ENCODE peak calls at places on chromosomes 1 and 21, in nine cellular contexts. X, K, S, T, P, L, U, B and Z are unnamed samples.

GRCh38 chr1:6519935-6520621 is 28.6 kb upstream of the PLEKHG5 start:
- DNase-seq in P (peak; percentile 47), S (peak; percentile 74), T (no peak), K (no peak), B (peak; percentile 89), X (no peak), L (peak; percentile 51), U (no peak), Z (peak; percentile 91)

GRCh38 chr1:37922767-37923550 is 23.9 kb downstream of the INPP5B start:
- DNase-seq in T (no peak), L (no peak), X (no peak), B (no peak), S (no peak), U (no peak), K (no peak), P (no peak), Z (no peak)

GRCh38 chr1:60970081-60970509 is 112.3 kb upstream of the NFIA start:
- DNase-seq in U (no peak), K (peak; percentile 15), P (no peak), B (no peak), X (peak; percentile 17), L (peak; percentile 51), S (peak; percentile 61), T (no peak), Z (peak; percentile 68)

GRCh38 chr1:63205776-63206175 is 116.6 kb upstream of the FOXD3 start:
- DNase-seq in X (no peak), T (no peak), U (no peak), L (no peak), B (no peak), K (no peak), S (no peak), P (no peak), Z (no peak)

GRCh38 chr1:245180496-245180895 is 25.7 kb downstream of the KIF26B start:
- DNase-seq in K (no peak), L (peak; percentile 37), S (no peak), X (no peak), T (no peak), U (no peak), P (no peak), B (no peak), Z (no peak)

GRCh38 chr1:181396171-181396670 is 87.1 kb upstream of the CACNA1E start:
- DNase-seq in L (no peak), U (no peak), X (peak; percentile 9), B (no peak), K (no peak), P (no peak), T (no peak), S (no peak), Z (no peak)

GRCh38 chr1:171457412-171457811 is 27.9 kb upstream of the PRRC2C start:
- DNase-seq in U (no peak), P (no peak), K (no peak), X (no peak), L (no peak), B (no peak), T (no peak), S (peak; percentile 44), Z (peak; percentile 4)

GRCh38 chr1:51284487-51284954 is 45.8 kb downstream of the TTC39A start:
- DNase-seq in L (peak; percentile 29), U (no peak), X (peak; percentile 86), B (no peak), T (no peak), K (no peak), P (no peak), S (peak; percentile 51), Z (peak; percentile 40)

GRCh38 chr1:12580054-12580887 is 37.7 kb downstream of the DHRS3 start:
- DNase-seq in S (peak; percentile 64), T (no peak), K (no peak), L (no peak), B (no peak), P (no peak), X (no peak), U (no peak), Z (no peak)

GRCh38 chr1:46488343-46489168 is 1.1 kb upstream of the DMBX1 start:
- DNase-seq in K (no peak), U (no peak), L (no peak), S (no peak), T (no peak), B (no peak), X (no peak), P (no peak), Z (peak; percentile 76)

GRCh38 chr21:36965720-36966065 is 776 bp downstream of the HLCS start:
- DNase-seq in K (no peak), U (no peak), X (no peak), S (no peak), L (no peak), B (no peak), P (no peak), T (no peak), Z (no peak)

GRCh38 chr1:42128499-42128898 is 24.7 kb upstream of the GUCA2B start:
- DNase-seq in U (no peak), B (no peak), S (no peak), P (no peak), L (no peak), K (no peak), X (no peak), T (no peak), Z (no peak)

GRCh38 chr1:41795205-41795762 is 123.4 kb downstream of the HIVEP3 start:
- DNase-seq in P (no peak), L (no peak), T (no peak), K (no peak), B (no peak), U (no peak), S (peak; percentile 63), X (no peak), Z (no peak)

GRCh38 chr1:215082532-215083407 is at the start of gene KCNK2:
- DNase-seq in T (no peak), U (no peak), K (no peak), S (peak; percentile 22), P (no peak), B (peak; percentile 44), L (peak; percentile 51), X (no peak), Z (peak; percentile 70)

GRCh38 chr1:31614538-31615005 is 2.9 kb upstream of the HCRTR1 start:
- DNase-seq in S (no peak), U (no peak), X (no peak), T (no peak), P (no peak), L (no peak), B (no peak), K (no peak), Z (no peak)

GRCh38 chr1:31617917-31618746 is 643 bp downstream of the HCRTR1 start:
- DNase-seq in P (no peak), X (peak; percentile 18), B (peak; percentile 74), S (peak; percentile 56), K (no peak), T (no peak), L (peak; percentile 64), U (peak; percentile 51), Z (peak; percentile 90)

GRCh38 chr1:31617218-31617916 is at the start of gene HCRTR1:
- DNase-seq in P (no peak), T (no peak), S (no peak), U (no peak), B (no peak), L (no peak), K (no peak), X (no peak), Z (peak; percentile 50)

GRCh38 chr1:31615414-31615813 is 2.1 kb upstream of the HCRTR1 start:
- DNase-seq in B (no peak), K (no peak), T (no peak), X (no peak), P (no peak), U (no peak), S (no peak), L (no peak), Z (no peak)

GRCh38 chr1:31615939-31616338 is 1.6 kb upstream of the HCRTR1 start:
- DNase-seq in B (no peak), P (no peak), U (no peak), L (no peak), X (no peak), K (no peak), S (no peak), T (no peak), Z (no peak)
- H3K4me1 ChIP-seq in B (peaks cover 27% of the 10 kb centered on the region), P (peaks cover 5% of the 10 kb centered on the region), U (no peaks in the 10 kb centered on the region), L (peaks cover 9% of the 10 kb centered on the region), X (peaks cover 4% of the 10 kb centered on the region), K (peaks cover 3% of the 10 kb centered on the region), S (peaks cover 3% of the 10 kb centered on the region), T (no peaks in the 10 kb centered on the region), Z (peaks cover 8% of the 10 kb centered on the region)

DNA sequence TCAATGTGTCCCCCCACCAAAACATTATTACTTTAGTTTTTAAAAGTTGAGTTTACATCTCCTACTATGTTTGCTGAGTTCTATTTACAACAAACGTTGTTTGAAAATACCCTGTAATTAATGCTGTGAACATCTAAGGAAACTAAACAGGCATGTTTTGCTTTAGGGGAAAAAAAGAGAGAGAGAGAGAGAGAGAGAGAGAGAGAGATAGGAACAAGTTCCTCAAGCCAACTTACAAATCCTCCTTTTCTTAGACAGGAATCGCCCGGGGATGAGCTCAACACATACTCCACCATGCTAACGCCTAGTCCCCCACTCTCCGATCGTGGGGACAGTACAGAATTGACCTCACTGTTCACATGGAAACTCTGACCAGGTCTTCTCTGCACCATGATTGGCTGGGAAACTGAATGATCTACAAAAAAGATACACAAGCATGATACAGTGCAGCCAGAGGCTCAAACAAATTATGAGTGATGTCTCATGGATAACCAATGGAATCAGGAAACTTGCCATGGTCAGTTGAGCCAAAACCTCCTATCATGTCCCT is 59.8 kb downstream of the PUM1 start:
- DNase-seq in U (no peak), B (no peak), L (no peak), K (no peak), X (no peak), S (no peak), P (no peak), T (no peak), Z (no peak)
- H3K4me1 ChIP-seq in U (peaks cover 17% of the 10 kb centered on the region), B (no peaks in the 10 kb centered on the region), L (peaks cover 66% of the 10 kb centered on the region), K (peaks cover 11% of the 10 kb centered on the region), X (peaks cover 8% of the 10 kb centered on the region), S (peaks cover 44% of the 10 kb centered on the region), P (peaks cover 26% of the 10 kb centered on the region), T (peaks cover 28% of the 10 kb centered on the region), Z (no peaks in the 10 kb centered on the region)

DNA sequence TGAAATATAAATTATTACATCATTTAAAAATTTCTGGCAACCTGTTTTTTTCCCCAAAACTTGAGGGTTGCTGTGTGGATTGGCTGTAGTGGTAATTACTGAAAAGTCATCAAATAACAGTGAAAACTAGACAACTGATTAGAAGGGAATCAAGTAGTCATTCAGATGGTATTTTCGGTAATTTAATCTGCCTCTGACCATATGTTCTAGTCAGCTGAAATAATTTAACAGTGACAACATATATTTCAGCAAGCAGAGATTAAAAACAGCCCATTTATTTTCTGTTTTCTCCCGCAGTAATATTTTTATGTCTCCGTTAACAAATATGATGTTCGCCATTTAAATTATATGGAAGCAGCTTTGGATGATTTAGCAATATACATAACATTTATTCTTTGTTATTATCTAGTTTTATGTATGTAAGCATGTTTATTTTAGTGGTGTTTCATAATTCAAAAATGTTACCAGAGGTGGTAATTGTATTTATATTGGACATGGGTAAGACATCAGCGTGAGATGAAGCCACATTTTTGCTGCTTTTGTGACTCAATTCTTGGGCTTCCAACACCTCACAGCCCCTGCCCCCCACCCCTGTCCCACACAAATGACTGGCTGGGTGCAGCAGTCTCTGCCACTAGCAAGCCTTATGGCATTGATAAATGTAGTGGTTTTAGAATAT is 104.4 kb downstream of the GALNT2 start:
- DNase-seq in T (no peak), B (no peak), K (no peak), S (no peak), X (no peak), P (no peak), L (no peak), U (no peak), Z (no peak)
- H3K4me1 ChIP-seq in T (peaks cover 7% of the 10 kb centered on the region), B (peaks cover 2% of the 10 kb centered on the region), K (no peaks in the 10 kb centered on the region), S (peaks cover 15% of the 10 kb centered on the region), X (peaks cover 14% of the 10 kb centered on the region), P (peaks cover 9% of the 10 kb centered on the region), L (no peaks in the 10 kb centered on the region), U (peaks cover 16% of the 10 kb centered on the region), Z (peaks cover 13% of the 10 kb centered on the region)

GRCh38 chr1:207313131-207313530 is 8.3 kb upstream of the CD55 start:
- DNase-seq in S (no peak), B (no peak), K (no peak), U (no peak), L (no peak), T (no peak), X (no peak), P (no peak), Z (no peak)
- H3K4me1 ChIP-seq in S (peaks cover 20% of the 10 kb centered on the region), B (no peaks in the 10 kb centered on the region), K (peaks cover 11% of the 10 kb centered on the region), U (peaks cover 46% of the 10 kb centered on the region), L (peaks cover 4% of the 10 kb centered on the region), T (peaks cover 21% of the 10 kb centered on the region), X (no peaks in the 10 kb centered on the region), P (peaks cover 44% of the 10 kb centered on the region), Z (no peaks in the 10 kb centered on the region)